ENCODE peak calls at places on chromosome 19, in five cellular contexts. U, O, I, T and Z are unnamed samples.

GRCh38 chr19:5897189-5897969 is 6.2 kb downstream of the NDUFA11 start:
- DNase-seq in U (peak), O (no peak), I (no peak), T (no peak), Z (no peak)

GRCh38 chr19:9178901-9179300 is at the start of gene OR7D2:
- DNase-seq in U (no peak), O (no peak), I (no peak), T (no peak), Z (no peak)

GRCh38 chr19:53532362-53532761 is 5.6 kb upstream of the ZNF331 start:
- DNase-seq in U (no peak), O (no peak), I (no peak), T (no peak), Z (no peak)

GRCh38 chr19:30848626-30849322 is 476.6 kb downstream of the ZNF536 start:
- DNase-seq in U (no peak), O (no peak), I (no peak), T (no peak), Z (no peak)

GRCh38 chr19:43620061-43621001 is 902 bp upstream of the ZNF428 start:
- DNase-seq in U (no peak), O (no peak), I (no peak), T (no peak), Z (no peak)

GRCh38 chr19:33402421-33403220 is 29.1 kb downstream of the CEBPG start:
- DNase-seq in U (no peak), O (no peak), I (no peak), T (peak), Z (no peak)

GRCh38 chr19:3365447-3366103 is 808 bp upstream of the NFIC start:
- DNase-seq in U (no peak), O (no peak), I (no peak), T (no peak), Z (no peak)

GRCh38 chr19:41871573-41872383 is 5.3 kb upstream of the CD79A start:
- DNase-seq in U (peak), O (peak), I (no peak), T (no peak), Z (no peak)

GRCh38 chr19:32862173-32862572 is 7.4 kb downstream of the SLC7A9 start:
- DNase-seq in U (no peak), O (no peak), I (no peak), T (no peak), Z (no peak)

GRCh38 chr19:16258440-16258903 is 60.8 kb downstream of the AP1M1 start:
- DNase-seq in U (no peak), O (peak), I (peak), T (peak), Z (no peak)

GRCh38 chr19:31337007-31337914 is 12.0 kb downstream of the TSHZ3 start:
- DNase-seq in U (no peak), O (no peak), I (no peak), T (no peak), Z (no peak)

GRCh38 chr19:19308373-19308772 is 11.9 kb downstream of the SUGP1 start:
- DNase-seq in U (no peak), O (no peak), I (no peak), T (no peak), Z (no peak)

GRCh38 chr19:28299649-28300048 is 913.3 kb downstream of the UQCRFS1 start:
- DNase-seq in U (no peak), O (no peak), I (no peak), T (no peak), Z (no peak)

GRCh38 chr19:42252365-42253244 is 2.3 kb downstream of the ERF start:
- DNase-seq in U (peak), O (peak), I (no peak), T (no peak), Z (no peak)

GRCh38 chr19:27765397-27765796 is 1447.6 kb downstream of the UQCRFS1 start:
- DNase-seq in U (no peak), O (no peak), I (no peak), T (no peak), Z (no peak)

GRCh38 chr19:49497790-49498106 is 1.5 kb downstream of the RPS11 start:
- DNase-seq in U (no peak), O (no peak), I (no peak), T (no peak), Z (no peak)
- H3K4me3 ChIP-seq in U (peak), O (peak), I (peak), T (no peak), Z (peak)

GRCh38 chr19:18117692-18118378 is 20.3 kb downstream of the MAST3 start:
- DNase-seq in U (peak), O (peak), I (peak), T (peak), Z (peak)
- TF ChIP-seq CTCF in U (no peak), O (no peak), I (no peak), T (no peak), Z (peak)

GRCh38 chr19:40057166-40057565 is 1.1 kb upstream of the ZNF780B start:
- DNase-seq in U (no peak), O (no peak), I (no peak), T (no peak), Z (no peak)
- H3K4me3 ChIP-seq in U (no peak), O (peak), I (no peak), T (no peak), Z (peak)

DNA sequence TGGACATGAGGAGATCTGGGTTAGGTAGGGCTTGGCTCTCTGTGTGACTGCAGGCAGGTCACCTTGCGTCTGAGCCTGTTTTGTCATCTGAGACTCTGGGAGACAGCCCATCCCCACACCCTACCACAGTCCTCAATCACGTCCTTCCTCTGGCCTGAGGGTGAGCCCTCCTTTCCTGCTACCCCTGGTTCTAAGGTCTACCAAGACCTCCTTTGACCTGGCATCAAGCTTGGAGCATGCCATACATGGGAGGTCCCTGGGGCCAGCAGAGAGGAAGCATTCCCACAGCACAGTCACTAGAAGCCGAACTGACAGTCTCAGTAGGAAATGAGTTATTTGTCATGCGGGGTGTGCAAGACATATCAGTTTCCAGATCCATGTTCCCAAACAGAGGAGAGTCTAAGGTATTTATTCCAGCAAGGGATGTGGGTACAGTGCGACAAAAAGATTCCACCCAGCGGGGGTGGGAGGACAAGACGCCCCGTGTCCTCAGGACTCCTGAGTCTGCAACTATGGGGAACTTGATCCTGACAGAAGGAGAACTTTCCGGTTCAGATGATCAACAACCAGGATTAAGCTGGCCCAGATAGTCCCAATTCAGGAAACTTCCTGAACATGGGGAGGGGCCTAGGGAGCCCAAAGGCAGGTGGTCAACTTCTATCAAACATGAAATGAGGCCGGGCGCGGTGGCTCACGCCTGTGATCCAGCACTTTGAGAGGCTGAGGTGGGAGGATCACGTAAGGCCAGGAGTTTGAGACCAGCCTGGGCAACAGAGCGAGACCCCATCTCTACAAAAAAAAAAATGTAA is 9.5 kb downstream of the ARRDC2 start:
- DNase-seq in U (no peak), O (no peak), I (no peak), T (no peak), Z (no peak)
- TF ChIP-seq CTCF in U (no peak), O (no peak), I (no peak), T (no peak), Z (no peak)

DNA sequence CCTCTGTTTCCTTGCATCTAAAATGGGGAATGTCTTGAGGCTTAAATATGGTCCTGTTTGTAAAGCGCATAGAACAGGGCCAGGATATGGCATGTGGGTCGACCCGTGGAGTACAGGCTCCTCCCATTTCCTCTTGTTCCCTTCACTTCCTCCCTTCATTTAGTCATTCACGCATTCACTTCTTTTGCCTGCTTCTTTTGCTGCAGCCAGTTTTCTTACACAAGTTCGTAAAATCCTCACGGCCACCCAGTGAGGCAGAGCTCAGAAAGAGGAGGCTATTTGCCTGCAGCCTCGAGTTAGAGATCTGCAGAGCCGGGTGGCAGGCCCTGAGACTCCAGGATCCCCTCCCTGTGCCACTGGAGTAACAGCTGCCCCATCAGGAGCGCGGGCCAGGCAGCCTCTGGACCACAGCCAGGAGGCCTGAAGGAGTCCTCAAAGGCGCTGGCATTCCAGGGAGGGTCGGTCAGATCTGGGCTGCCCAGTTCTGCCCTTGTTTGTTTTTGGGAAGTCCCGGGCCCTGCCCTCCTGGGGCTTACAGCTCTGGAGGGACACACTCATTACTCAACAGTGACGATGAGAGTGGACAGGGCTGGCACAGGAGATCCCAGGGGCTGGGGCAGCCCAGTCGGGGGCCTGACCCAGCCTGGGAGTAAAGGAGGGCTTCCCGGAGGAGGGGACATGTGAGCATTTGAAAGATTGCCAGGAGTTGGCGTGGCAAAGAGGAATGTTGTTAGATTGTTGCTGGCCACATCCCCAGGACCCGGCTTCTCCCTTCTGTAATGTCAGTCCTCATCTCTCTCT is 4.6 kb downstream of the PPP5C start:
- DNase-seq in U (peak), O (no peak), I (peak), T (no peak), Z (no peak)
- H3K4me3 ChIP-seq in U (no peak), O (peak), I (no peak), T (no peak), Z (no peak)

DNA sequence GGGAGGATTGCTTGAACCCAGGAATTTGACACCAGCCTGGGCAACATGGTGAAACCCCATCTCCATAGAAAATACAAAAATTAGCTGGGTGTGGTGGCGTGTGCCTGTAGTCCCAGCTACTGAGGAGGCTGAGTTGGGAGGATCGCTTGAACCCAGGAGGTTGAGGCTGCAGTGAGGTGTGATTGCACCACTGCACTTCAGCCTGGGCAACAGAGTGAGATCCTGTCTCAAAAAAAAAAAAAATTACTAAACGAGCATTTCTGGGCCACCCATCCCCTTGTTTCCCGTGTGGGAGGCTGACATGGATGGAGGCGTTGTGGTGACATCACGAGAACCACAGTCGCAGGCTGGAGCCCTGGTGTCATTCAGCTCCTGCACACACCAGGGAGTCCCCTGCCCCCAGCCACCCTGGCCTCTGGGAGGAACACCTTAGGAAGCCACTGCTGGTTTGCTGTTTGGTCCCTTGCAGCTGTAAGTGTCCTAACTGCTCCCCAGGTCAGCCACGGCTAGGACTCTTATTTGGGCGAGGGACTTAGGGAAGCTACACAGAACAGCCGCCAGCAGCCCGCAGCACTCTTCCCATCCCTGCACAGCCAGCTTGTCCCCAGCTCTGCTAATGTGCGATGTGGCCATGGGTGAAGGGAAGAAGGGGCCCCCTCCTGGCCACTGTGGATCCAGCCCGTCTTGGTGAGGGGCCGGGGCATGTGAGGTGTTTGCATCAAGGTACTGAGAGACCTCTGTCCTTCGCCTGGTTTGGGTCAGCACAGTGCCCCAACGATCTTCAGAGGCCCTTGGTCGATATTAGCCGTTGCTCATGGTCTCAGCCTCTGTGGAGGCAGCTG is 12.7 kb downstream of the NKPD1 start:
- DNase-seq in U (peak), O (no peak), I (no peak), T (no peak), Z (no peak)
- TF ChIP-seq CTCF in U (peak), O (no peak), I (no peak), T (no peak), Z (no peak)